ENCODE peak calls at places on chromosomes 4 and X, in five cellular contexts. C is uterus, L is ovary, V is HCT116, E is fibroblast of lung. P is an unnamed sample. For H3K4me1, the result is how much of the 10 kb centered on the place peaks cover.

GRCh38 chr4:176030391-176030790 is 35.2 kb upstream of the WDR17 start:
- DNase-seq in E (no peak), L (no peak), V (no peak), C (no peak), P (no peak)

GRCh38 chr4:184163813-184164212 is 53.9 kb downstream of the ENPP6 start:
- DNase-seq in E (peak), L (no peak), V (no peak), C (no peak), P (peak)

GRCh38 chr4:44760142-44760898 is 34.0 kb upstream of the GNPDA2 start:
- DNase-seq in V (peak), L (no peak), C (no peak), E (peak), P (no peak)

GRCh38 chr4:86054676-86055075 is 305.2 kb downstream of the MAPK10 start:
- DNase-seq in V (no peak), L (no peak), C (no peak), E (no peak), P (no peak)

GRCh38 chr4:147678796-147679549 is 5.0 kb downstream of the PRMT9 start:
- DNase-seq in E (peak), L (no peak), C (no peak), V (peak), P (no peak)

GRCh38 chr4:169340834-169341233 is 70.1 kb upstream of the SH3RF1 start:
- DNase-seq in C (no peak), E (peak), L (no peak), V (no peak), P (no peak)

GRCh38 chr4:44016582-44017421 is 431.8 kb downstream of the KCTD8 start:
- DNase-seq in C (no peak), E (peak), V (no peak), L (no peak), P (no peak)

GRCh38 chr4:82381235-82381634 is 7.4 kb upstream of the HNRNPD start:
- DNase-seq in C (no peak), L (no peak), V (no peak), E (no peak), P (no peak)

GRCh38 chrX:110156167-110156754 is 153.3 kb downstream of the TMEM164 start:
- DNase-seq in C (no peak), V (no peak), L (no peak), E (no peak), P (no peak)

GRCh38 chrX:150258463-150259430 is 104.4 kb upstream of the MAMLD1 start:
- DNase-seq in E (peak), V (no peak), C (no peak), L (no peak), P (no peak)

GRCh38 chr4:47877204-47877603 is 37.2 kb downstream of the NFXL1 start:
- DNase-seq in E (no peak), C (no peak), V (no peak), L (no peak), P (no peak)

GRCh38 chr4:47873877-47874571 is 36.2 kb upstream of the CORIN start:
- DNase-seq in V (no peak), L (no peak), C (no peak), E (no peak), P (no peak)

GRCh38 chr4:47879458-47879857 is 34.9 kb downstream of the NFXL1 start:
- DNase-seq in V (no peak), L (no peak), C (no peak), E (no peak), P (no peak)

GRCh38 chr4:47876310-47876709 is 38.1 kb downstream of the NFXL1 start:
- DNase-seq in L (no peak), V (no peak), C (no peak), E (no peak), P (no peak)

DNA sequence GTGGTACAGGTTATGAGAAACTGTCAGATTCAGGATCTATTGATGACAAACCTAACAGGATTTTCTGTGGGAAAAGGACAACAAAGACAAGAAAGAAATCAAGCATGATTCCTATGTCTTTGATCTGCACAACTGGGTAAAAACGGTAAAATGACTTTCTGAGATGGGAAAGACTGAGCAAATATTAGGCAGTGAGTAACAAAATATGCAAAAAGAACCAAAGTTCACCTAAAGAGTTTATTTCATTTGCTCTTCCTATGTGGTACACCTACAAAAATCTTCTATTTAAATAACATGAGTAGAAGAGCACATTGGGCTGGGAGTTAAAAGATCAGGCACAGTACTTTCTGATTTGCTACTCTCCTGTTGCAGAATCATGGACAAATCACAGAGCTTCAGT is 37.6 kb downstream of the NFXL1 start:
- DNase-seq in C (no peak), E (no peak), L (no peak), V (no peak), P (no peak)
- H3K4me3 ChIP-seq in C (no peak), E (no peak), L (no peak), V (no peak), P (no peak)

GRCh38 chrX:10187421-10187820 is 30.6 kb downstream of the CLCN4 start:
- DNase-seq in C (no peak), V (no peak), L (no peak), E (no peak), P (no peak)

GRCh38 chrX:10186355-10186754 is 29.6 kb downstream of the CLCN4 start:
- DNase-seq in E (no peak), V (no peak), L (no peak), C (no peak), P (no peak)

GRCh38 chrX:10193587-10193986 is 36.8 kb downstream of the CLCN4 start:
- DNase-seq in V (no peak), E (no peak), C (no peak), L (no peak), P (no peak)

GRCh38 chrX:10190367-10190766 is 33.6 kb downstream of the CLCN4 start:
- DNase-seq in E (peak), C (peak), V (peak), L (peak), P (no peak)

GRCh38 chrX:10189317-10190268 is 32.8 kb downstream of the CLCN4 start:
- DNase-seq in E (peak), V (peak), L (peak), C (peak), P (peak)
- H3K4me1 ChIP-seq in E (under half), V (under half), L (under half), C (under half), P (under half)

GRCh38 chrX:132592880-132593279 is 104.0 kb upstream of the MBNL3 start:
- DNase-seq in E (no peak), C (peak), L (no peak), V (no peak), P (no peak)
- TF ChIP-seq CTCF in E (peak), C (peak), L (no peak), V (peak), P (peak)

DNA sequence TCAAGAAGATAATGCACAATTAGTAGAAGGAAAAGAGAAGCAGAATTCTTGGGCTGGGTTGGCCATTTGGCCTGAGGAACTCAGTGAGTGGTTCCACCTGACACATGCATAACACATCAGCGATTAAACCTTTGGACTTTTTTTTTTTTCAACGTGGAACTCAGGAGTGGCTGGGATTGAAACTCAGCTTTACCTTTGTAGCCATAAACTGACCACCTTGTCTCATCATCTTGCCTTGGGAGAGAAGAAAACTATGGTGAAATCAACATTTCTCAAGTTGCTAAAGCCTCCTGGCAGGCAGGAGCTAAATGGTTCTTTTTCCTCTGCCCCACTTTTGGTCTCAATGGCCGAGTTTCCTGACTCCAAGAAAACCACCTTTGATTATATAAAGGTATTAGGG is 16.3 kb downstream of the PTTG2 start:
- DNase-seq in C (no peak), E (peak), V (no peak), L (no peak), P (no peak)
- H3K4me3 ChIP-seq in C (peak), E (peak), V (peak), L (peak), P (peak)

GRCh38 chr4:152104846-152105462 is 344.1 kb upstream of the GATB start:
- DNase-seq in C (no peak), E (no peak), L (no peak), V (no peak), P (no peak)

GRCh38 chr4:152101546-152102183 is 340.9 kb upstream of the GATB start:
- DNase-seq in E (no peak), C (no peak), V (no peak), L (no peak), P (no peak)

GRCh38 chr4:152104286-152104685 is 343.5 kb upstream of the GATB start:
- DNase-seq in V (no peak), L (no peak), E (no peak), C (no peak), P (no peak)

GRCh38 chr4:152102184-152103000 is 341.6 kb upstream of the GATB start:
- DNase-seq in E (peak), L (no peak), C (no peak), V (peak), P (no peak)

DNA sequence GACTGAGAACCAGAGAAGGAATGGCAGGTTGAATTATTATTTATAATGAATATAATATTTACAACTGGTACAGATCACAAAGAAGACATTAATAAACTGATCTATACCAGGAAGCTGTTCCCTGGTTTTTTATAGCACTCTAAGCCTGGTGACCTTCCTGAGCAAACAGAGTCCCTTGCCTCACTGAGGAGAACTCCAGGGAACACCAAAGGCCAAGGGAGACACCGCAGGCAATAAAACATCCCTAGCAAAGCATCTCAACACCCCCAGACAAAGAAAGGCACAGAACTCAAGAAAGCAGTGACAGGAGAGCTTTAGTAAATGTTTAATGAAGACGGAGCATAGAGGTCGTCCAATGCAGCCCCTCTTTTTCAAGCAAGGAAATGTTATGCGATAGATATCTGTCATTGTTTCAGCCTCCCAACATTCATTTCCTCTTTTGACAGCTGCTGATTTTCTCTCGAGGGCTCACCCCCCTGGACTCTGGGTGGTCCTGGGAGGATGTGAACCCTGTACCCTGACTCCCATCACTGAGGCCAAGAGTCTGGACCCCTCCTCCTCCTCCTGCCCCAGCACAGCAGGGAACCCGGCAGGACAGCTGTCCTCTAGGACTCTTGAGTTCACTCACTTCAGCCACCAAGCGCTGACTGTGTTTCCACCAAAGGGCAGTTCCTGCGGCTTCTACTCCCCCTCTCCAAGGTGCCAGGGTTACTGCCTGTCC is 342.5 kb upstream of the GATB start:
- DNase-seq in E (no peak), L (no peak), C (no peak), V (no peak), P (no peak)
- H3K4me1 ChIP-seq in E (under half), L (under half), C (under half), V (half or more), P (half or more)

DNA sequence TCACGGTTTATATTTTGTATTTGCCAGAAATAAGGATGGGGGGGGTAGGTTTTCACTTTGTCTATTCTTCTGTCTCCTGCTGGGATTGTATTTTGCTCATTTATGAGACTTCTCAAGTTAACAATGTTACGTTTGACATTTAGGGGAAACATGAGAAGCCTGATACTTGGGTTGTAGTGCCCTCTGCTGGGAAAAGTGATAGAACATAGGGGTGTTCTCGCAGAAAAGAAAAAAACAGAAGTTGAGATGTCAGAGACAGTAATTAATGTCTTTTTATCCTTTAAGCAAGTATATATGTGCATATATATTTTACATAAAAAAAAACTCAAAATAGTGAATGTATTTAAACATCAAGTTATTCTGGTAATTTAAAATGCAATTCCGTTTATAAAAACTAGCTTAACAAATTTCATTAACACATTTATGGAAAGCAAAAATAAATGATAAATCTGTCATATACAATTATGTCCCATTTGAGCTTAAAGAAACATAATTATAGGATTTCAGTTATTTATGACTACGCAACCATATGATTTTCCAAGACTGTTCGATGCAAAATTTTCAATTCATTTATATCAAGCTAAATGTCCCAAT is 46.0 kb upstream of the TMPRSS11F start:
- DNase-seq in V (peak), E (peak), L (peak), C (no peak), P (no peak)
- TF ChIP-seq CTCF in V (peak), E (peak), L (no peak), C (peak), P (peak)